ENCODE peak calls at places on chromosomes 11 and 22, in four cellular contexts. U is A549, S is K562, I is HepG2. B is an unnamed sample.

GRCh38 chr22:20741008-20741633 is 32.8 kb upstream of the SERPIND1 start:
- DNase-seq in S (peak; percentile 67), U (no peak), I (no peak), B (no peak)

GRCh38 chr11:11980841-11981308 is 27.6 kb downstream of the DKK3 start:
- DNase-seq in U (no peak), I (no peak), S (no peak), B (no peak)

GRCh38 chr11:69144719-69145365 is 10.9 kb upstream of the SMIM38 start:
- DNase-seq in U (no peak), I (no peak), S (no peak), B (no peak)

GRCh38 chr11:10584071-10584501 is 15.6 kb upstream of the LYVE1 start:
- DNase-seq in S (no peak), I (no peak), U (no peak), B (no peak)

GRCh38 chr22:31160328-31160978 is 471 bp downstream of the RNF185 start:
- DNase-seq in S (peak; percentile 21), U (no peak), I (no peak), B (no peak)

GRCh38 chr11:109956124-109956793 is 136.9 kb upstream of the ZC3H12C start:
- DNase-seq in S (no peak), U (no peak), I (no peak), B (no peak)

GRCh38 chr11:75490221-75491181 is 35.2 kb downstream of the GDPD5 start:
- DNase-seq in I (no peak), S (no peak), U (no peak), B (peak; percentile 36)

GRCh38 chr22:25131198-25131887 is 68.3 kb upstream of the CRYBB3 start:
- DNase-seq in U (no peak), I (no peak), S (no peak), B (no peak)

GRCh38 chr11:124069429-124070401 is 28.6 kb upstream of the OR10G7 start:
- DNase-seq in I (peak; percentile 42), S (peak; percentile 44), U (no peak), B (peak; percentile 76)

GRCh38 chr11:24155792-24156191 is 341.1 kb upstream of the LUZP2 start:
- DNase-seq in U (no peak), I (peak; percentile 3), S (no peak), B (peak; percentile 47)

GRCh38 chr22:17159504-17159951 is 451 bp upstream of the HDHD5 start:
- DNase-seq in S (no peak), I (no peak), U (peak; percentile 13), B (no peak)

GRCh38 chr22:30606455-30607299 is at the start of gene TCN2:
- DNase-seq in I (peak; percentile 41), S (peak; percentile 53), U (peak; percentile 69), B (peak; percentile 89)

GRCh38 chr22:47008208-47008885 is 245.9 kb downstream of the TBC1D22A start:
- DNase-seq in U (no peak), S (no peak), I (no peak), B (no peak)

GRCh38 chr11:66420671-66421476 is at the start of gene NPAS4:
- DNase-seq in I (no peak), S (no peak), U (no peak), B (peak; percentile 58)

GRCh38 chr11:22192289-22192641 is 620 bp upstream of the ANO5 start:
- DNase-seq in S (peak; percentile 14), U (peak; percentile 66), I (peak; percentile 12), B (peak; percentile 63)

GRCh38 chr11:110430267-110431211 is 791 bp downstream of the FDX1 start:
- DNase-seq in U (no peak), I (peak; percentile 47), S (no peak), B (no peak)

GRCh38 chr11:15074206-15075161 is 1.1 kb downstream of the CALCB start:
- DNase-seq in S (peak; percentile 53), U (peak; percentile 69), I (peak; percentile 62), B (peak; percentile 97)

GRCh38 chr11:12207384-12208150 is 97.2 kb downstream of the MICAL2 start:
- DNase-seq in S (no peak), I (no peak), U (no peak), B (no peak)

GRCh38 chr11:33828604-33829429 is 54.5 kb upstream of the FBXO3 start:
- DNase-seq in I (no peak), U (peak; percentile 33), S (no peak), B (peak; percentile 49)

GRCh38 chr11:21897203-21897602 is 295.7 kb upstream of the ANO5 start:
- DNase-seq in I (no peak), U (no peak), S (no peak), B (no peak)

GRCh38 chr11:2270322-2271076 is at the start of gene ASCL2:
- DNase-seq in S (peak; percentile 42), U (no peak), I (no peak), B (no peak)

GRCh38 chr11:2271077-2271326 is 614 bp upstream of the ASCL2 start:
- DNase-seq in I (no peak), U (no peak), S (peak; percentile 70), B (no peak)

GRCh38 chr11:2268911-2269600 is 1.3 kb downstream of the ASCL2 start:
- DNase-seq in S (peak; percentile 85), I (peak; percentile 64), U (no peak), B (peak; percentile 75)

GRCh38 chr11:2267871-2268825 is 2.2 kb downstream of the ASCL2 start:
- DNase-seq in U (no peak), S (no peak), I (no peak), B (no peak)

DNA sequence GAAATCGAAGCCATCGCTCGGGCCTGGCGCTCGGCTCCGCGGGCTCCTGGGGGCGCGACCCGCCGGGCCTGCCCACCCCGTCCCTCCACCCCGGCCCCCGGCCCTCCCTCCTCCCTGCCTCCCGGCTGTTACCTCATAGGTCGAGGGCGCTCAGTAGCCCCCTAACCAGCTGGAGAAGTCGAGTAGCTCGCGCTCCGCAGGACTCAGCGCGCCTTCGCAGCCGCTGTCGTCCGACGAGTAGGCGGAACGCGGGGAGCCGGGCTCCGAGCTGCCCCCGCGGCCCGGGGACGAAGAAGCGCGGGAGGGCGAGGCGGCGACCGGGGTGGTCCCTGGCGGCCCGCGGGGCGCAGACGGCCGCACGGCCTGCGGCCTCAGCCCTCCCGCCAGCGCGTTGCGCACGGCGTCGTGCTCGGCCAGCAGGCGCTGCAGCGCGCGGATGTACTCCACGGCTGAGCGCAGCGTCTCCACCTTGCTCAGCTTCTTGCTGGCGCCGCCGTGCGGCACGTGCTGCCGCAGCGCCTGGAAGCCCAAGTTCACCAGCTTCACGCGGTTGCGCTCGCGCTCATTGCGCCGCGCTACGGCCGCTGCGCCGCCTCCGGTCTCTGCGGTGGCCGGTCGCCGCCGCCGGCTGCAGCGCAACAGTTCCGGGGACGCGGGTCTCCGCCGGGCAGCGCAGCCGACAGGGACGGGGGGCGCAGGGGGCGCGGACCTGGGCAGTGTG is 627 bp downstream of the ASCL2 start:
- DNase-seq in U (peak; percentile 56), S (peak; percentile 57), I (no peak), B (peak; percentile 69)
- TF ChIP-seq NR3C1 in U (no peak), S (peak; percentile 95), I (no peak), B (peak; percentile 89)

DNA sequence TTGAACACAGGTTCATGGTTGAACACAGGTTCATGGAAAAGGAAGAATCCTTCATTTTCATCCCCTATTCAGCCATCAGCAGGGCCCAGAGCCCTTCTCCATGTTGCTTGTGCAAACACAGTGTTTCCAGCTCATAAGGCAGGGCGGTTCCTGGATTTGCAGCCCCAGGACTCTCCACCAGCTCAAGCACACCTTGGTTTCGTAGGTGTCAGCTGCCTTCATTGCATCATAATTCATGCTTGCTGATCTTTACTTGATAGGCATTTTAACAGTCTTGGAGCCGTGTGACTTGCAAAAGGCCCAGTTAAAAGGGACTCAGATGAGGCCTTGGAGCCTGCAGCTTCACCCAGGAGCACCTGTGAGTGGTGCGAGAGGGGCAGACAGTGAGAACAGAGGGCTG is 318.1 kb upstream of the B3GAT1 start:
- DNase-seq in S (no peak), U (no peak), I (no peak), B (no peak)
- TF ChIP-seq NR3C1 in S (no peak), U (no peak), I (no peak), B (no peak)

DNA sequence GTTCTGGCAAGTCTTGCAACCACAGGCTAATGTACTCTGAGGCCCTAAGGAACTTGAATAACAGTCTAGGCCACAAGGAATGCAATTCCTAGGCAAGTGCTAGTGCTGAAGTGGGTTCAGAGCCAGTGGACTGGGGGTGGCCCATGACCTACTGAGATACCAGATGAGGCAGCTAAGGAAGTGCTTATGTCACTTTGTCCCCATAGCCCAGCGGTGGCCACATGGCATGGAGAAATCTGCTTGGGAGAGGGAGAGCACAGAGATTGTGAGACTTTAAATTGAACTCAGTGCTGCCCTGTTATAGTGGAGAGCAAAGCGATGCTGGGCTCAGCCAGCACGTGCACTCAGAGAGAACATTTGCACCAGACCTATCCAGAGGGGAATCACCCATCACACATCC is 629.5 kb downstream of the JRKL start:
- DNase-seq in U (no peak), S (no peak), I (no peak), B (no peak)
- TF ChIP-seq NR3C1 in U (no peak), S (no peak), I (no peak), B (no peak)

GRCh38 chr22:23857606-23858483 is at the start of gene SLC2A11:
- DNase-seq in S (peak; percentile 84), U (peak; percentile 85), I (peak; percentile 96), B (peak; percentile 97)

GRCh38 chr22:23858484-23858815 is 775 bp downstream of the SLC2A11 start:
- DNase-seq in U (no peak), I (no peak), S (no peak), B (no peak)

GRCh38 chr22:23862103-23862502 is 4.4 kb downstream of the SLC2A11 start:
- DNase-seq in S (peak; percentile 14), U (peak; percentile 52), I (no peak), B (peak; percentile 60)

GRCh38 chr22:23859201-23859600 is 1.5 kb downstream of the SLC2A11 start:
- DNase-seq in U (no peak), I (no peak), S (no peak), B (no peak)

DNA sequence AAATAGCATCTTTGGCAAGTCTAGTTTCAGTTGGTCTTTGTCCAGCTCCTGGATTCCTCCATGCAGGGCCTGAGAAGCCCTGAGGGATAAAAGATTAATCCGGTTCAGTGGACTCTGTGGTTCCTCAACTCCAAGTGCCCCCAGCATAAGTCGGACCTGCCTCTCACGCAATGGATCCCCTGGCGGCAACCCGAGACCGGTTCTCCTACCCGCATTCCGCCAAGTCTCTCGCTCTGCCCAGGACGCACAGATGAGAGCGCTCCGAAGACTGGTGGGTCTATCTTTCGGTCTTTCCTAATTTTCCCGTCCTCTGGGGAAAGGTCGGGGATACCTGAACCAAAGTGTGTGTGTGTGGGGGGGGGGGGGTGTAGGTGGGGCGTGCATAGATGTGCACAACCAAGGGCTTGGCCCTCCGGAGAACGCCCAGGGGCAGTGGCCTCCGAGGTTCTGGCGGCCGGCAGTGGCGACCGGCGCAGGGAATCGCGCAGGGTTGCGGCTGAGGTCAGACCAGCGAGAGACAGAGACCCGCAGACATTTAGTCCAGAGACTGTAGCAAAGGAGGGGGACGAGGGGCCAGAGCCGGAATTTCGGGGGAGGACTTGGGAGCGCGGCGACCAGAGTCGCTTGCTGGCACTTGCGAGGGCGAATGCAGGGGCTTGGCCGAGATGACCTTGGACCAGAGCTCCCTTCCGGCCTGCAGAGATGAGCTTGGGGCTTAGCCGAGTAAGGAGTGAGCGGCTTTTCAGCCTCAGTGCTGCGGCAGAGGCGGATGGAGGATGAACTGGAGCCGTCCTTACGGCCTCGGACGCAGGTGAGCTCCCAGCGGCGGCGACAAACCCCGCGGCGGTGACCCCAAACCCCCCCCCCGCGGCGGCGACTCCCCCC is 712 bp upstream of the SLC2A11 start:
- DNase-seq in I (peak; percentile 54), S (no peak), U (peak; percentile 28), B (peak; percentile 71)
- TF ChIP-seq NR3C1 in I (no peak), S (no peak), U (no peak), B (peak; percentile 78)

GRCh38 chr11:118671254-118671653 is 8.2 kb downstream of the TREH start:
- DNase-seq in I (no peak), U (no peak), S (no peak), B (no peak)
- TF ChIP-seq NR3C1 in I (no peak), U (no peak), S (no peak), B (no peak)

B was measured in WTC11.